ENCODE peak calls at places on chromosomes 13 and 19, in eight cellular contexts. P is tibial nerve; Z is neural progenitor cell; U is CD8-positive, alpha-beta T cell; Y is neuronal stem cell; V is psoas muscle; L is cardiac muscle cell; O is endodermal cell. S is an unnamed sample.
A peak's percentile ranks its signal among the peaks of the same experiment; 100 is the strongest.

GRCh38 chr19:33235269-33235995 is 9.8 kb upstream of the SLC7A10 start:
- DNase-seq in Z (peak; percentile 92), L (peak; percentile 85), U (peak; percentile 59), P (peak; percentile 92), O (peak; percentile 96), Y (peak; percentile 78), V (peak; percentile 87), S (peak; percentile 89)

GRCh38 chr13:65378943-65379519 is 1851.1 kb downstream of the PCDH9 start:
- DNase-seq in V (no peak), U (no peak), L (no peak), Z (peak; percentile 3), O (no peak), P (no peak), Y (no peak), S (no peak)

GRCh38 chr13:67619987-67620386 is 389.9 kb upstream of the PCDH9 start:
- DNase-seq in V (no peak), P (no peak), Y (no peak), O (no peak), L (no peak), U (no peak), Z (no peak), S (no peak)

GRCh38 chr19:32570081-32570785 is 10.8 kb upstream of the PDCD5 start:
- DNase-seq in V (peak; percentile 9), Z (peak; percentile 81), Y (peak; percentile 58), L (peak; percentile 59), O (peak; percentile 86), P (peak; percentile 36), U (peak; percentile 61), S (peak; percentile 72)

GRCh38 chr19:18464646-18465045 is 26.7 kb upstream of the ISYNA1 start:
- DNase-seq in P (peak; percentile 84), Y (no peak), L (no peak), Z (no peak), O (no peak), V (peak; percentile 87), U (no peak), S (no peak)

GRCh38 chr19:46131485-46132143 is 7.1 kb upstream of the IGFL3 start:
- DNase-seq in L (no peak), V (no peak), Y (no peak), P (no peak), U (no peak), Z (no peak), O (peak; percentile 60), S (no peak)

GRCh38 chr13:82698383-82698782 is 1183.9 kb downstream of the SLITRK1 start:
- DNase-seq in Y (no peak), V (no peak), P (no peak), Z (no peak), L (no peak), U (no peak), O (no peak), S (no peak)

GRCh38 chr19:38671654-38672053 is 24.2 kb downstream of the ACTN4 start:
- DNase-seq in V (peak; percentile 23), P (no peak), Y (no peak), L (no peak), O (no peak), U (no peak), Z (no peak), S (no peak)

GRCh38 chr19:18500820-18501219 is 21.1 kb downstream of the ELL start:
- DNase-seq in O (no peak), V (peak; percentile 72), L (no peak), U (no peak), P (no peak), Z (no peak), Y (no peak), S (no peak)

GRCh38 chr19:8640402-8641004 is 10.1 kb downstream of the NFILZ start:
- DNase-seq in O (no peak), Z (no peak), Y (no peak), V (peak; percentile 68), U (no peak), L (no peak), P (peak; percentile 38), S (no peak)

GRCh38 chr19:8641221-8641907 is 10.9 kb downstream of the NFILZ start:
- DNase-seq in Y (no peak), U (no peak), Z (no peak), O (no peak), V (no peak), P (no peak), L (no peak), S (no peak)

GRCh38 chr19:8635422-8635821 is 5.0 kb downstream of the NFILZ start:
- DNase-seq in P (no peak), Z (no peak), V (no peak), O (no peak), U (no peak), L (no peak), Y (no peak), S (no peak)

GRCh38 chr19:8639821-8640401 is 9.5 kb downstream of the NFILZ start:
- DNase-seq in V (no peak), Z (peak; percentile 57), Y (no peak), O (peak; percentile 80), U (no peak), P (no peak), L (no peak), S (no peak)

GRCh38 chr19:8638078-8638619 is 7.7 kb downstream of the NFILZ start:
- DNase-seq in L (no peak), Z (no peak), P (no peak), U (peak; percentile 21), Y (no peak), V (no peak), O (no peak), S (no peak)
- H3K4me1 ChIP-seq in L (no peaks in the 10 kb centered on the region), Z (peaks cover 5% of the 10 kb centered on the region), P (no peaks in the 10 kb centered on the region), U (peaks cover 7% of the 10 kb centered on the region), Y (no peaks in the 10 kb centered on the region), V (no peaks in the 10 kb centered on the region), O (no peaks in the 10 kb centered on the region), S (no peaks in the 10 kb centered on the region)

GRCh38 chr13:101916108-101916757 is 463.8 kb downstream of the ITGBL1 start:
- DNase-seq in U (no peak), Y (peak; percentile 56), Z (peak; percentile 84), O (peak; percentile 91), P (no peak), V (no peak), L (peak; percentile 63), S (peak; percentile 83)

GRCh38 chr13:101917833-101918755 is 465.6 kb downstream of the ITGBL1 start:
- DNase-seq in P (no peak), V (no peak), Y (no peak), Z (peak; percentile 40), O (peak; percentile 64), U (no peak), L (no peak), S (peak; percentile 56)

GRCh38 chr13:101915755-101916107 is 463.3 kb downstream of the ITGBL1 start:
- DNase-seq in Z (peak; percentile 6), U (no peak), Y (no peak), O (no peak), L (no peak), P (no peak), V (no peak), S (no peak)

GRCh38 chr13:101917475-101917810 is 465.0 kb downstream of the ITGBL1 start:
- DNase-seq in Z (peak; percentile 54), Y (no peak), O (peak; percentile 61), P (no peak), U (no peak), L (no peak), V (no peak), S (peak; percentile 16)

GRCh38 chr13:101916758-101917474 is 464.4 kb downstream of the ITGBL1 start:
- DNase-seq in Z (peak; percentile 40), P (no peak), V (no peak), U (no peak), L (peak; percentile 16), Y (no peak), O (peak; percentile 65), S (peak; percentile 23)
- H3K4me3 ChIP-seq in Z (peak overlapping the region; percentile 67), P (no peak overlapping the region), V (peak overlapping the region; percentile 38), U (no peak overlapping the region), L (peak overlapping the region; percentile 23), Y (peak overlapping the region; percentile 78), O (peak overlapping the region; percentile 68), S (peak overlapping the region; percentile 56)

GRCh38 chr19:17451820-17452219 is 3.4 kb upstream of the TMEM221 start:
- DNase-seq in Z (no peak), L (no peak), V (no peak), O (no peak), P (no peak), Y (no peak), U (no peak), S (no peak)
- H3K27me3 ChIP-seq in Z (peaks cover 68% of the 10 kb centered on the region), L (peaks cover 43% of the 10 kb centered on the region), V (peaks cover 64% of the 10 kb centered on the region), O (peaks cover 48% of the 10 kb centered on the region), P (peaks cover 56% of the 10 kb centered on the region), Y (peaks cover 33% of the 10 kb centered on the region), U (peaks cover 3% of the 10 kb centered on the region), S (peaks cover 41% of the 10 kb centered on the region)

GRCh38 chr19:1276620-1277007 is 1.3 kb downstream of the FAM174C start:
- DNase-seq in L (no peak), P (no peak), Z (no peak), V (no peak), O (no peak), Y (no peak), U (peak; percentile 59), S (no peak)
- H3K4me1 ChIP-seq in L (peaks cover 9% of the 10 kb centered on the region), P (peaks cover 38% of the 10 kb centered on the region), Z (peaks cover 26% of the 10 kb centered on the region), V (peaks cover 44% of the 10 kb centered on the region), O (peaks cover 10% of the 10 kb centered on the region), Y (peaks cover 14% of the 10 kb centered on the region), U (peaks cover 49% of the 10 kb centered on the region), S (peaks cover 9% of the 10 kb centered on the region)

DNA sequence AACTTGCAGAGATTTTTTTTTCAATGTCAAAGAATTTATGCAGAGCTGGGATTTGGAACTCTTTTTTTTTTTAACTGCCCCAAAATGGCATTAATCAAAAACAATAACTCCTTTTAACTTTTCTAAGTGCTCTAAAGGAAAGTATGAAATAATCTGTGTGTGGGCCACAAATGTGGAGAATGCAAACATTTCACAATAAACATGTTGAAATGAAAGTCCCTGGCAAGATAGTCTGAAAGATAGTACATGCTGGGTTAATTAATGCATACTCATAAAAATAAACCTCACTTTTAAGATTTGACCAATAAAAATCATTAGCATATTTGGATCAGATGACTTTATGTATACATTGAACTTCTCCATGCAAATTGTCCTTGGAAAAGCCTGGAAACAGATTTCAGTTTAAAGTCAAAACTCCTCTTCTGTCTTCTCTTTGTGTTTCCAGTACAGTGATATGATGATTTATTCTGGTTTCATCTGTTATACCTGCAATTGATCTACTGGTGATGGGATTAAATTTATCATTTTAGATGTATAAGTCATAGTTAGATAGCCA is 30.5 kb upstream of the ZNF536 start:
- DNase-seq in V (no peak), Z (no peak), P (no peak), Y (no peak), L (no peak), U (no peak), O (no peak), S (no peak)
- H3K4me3 ChIP-seq in V (no peak overlapping the region), Z (no peak overlapping the region), P (no peak overlapping the region), Y (no peak overlapping the region), L (no peak overlapping the region), U (no peak overlapping the region), O (no peak overlapping the region), S (no peak overlapping the region)

DNA sequence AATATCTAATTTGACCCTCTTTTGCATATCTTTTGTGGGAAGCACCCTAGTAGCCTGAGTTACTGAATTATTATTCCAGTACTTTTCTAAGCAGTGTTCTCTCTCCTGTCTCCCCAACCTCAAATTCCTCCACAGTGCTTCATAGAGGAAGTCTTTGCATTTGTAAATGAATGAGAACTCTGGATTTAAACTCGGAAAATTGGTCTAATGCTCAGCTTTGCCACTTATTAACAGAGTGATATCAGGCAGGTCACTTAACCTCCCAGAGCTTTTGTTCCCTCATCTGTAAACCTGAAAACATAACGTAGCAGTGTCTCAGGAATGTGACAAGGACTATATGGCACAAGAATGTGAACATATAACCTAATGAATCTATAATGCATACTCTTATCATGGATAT is 26.2 kb downstream of the FREM2 start:
- DNase-seq in O (no peak), Y (no peak), Z (no peak), U (no peak), P (no peak), L (no peak), V (no peak), S (no peak)
- H3K27me3 ChIP-seq in O (no peaks in the 10 kb centered on the region), Y (no peaks in the 10 kb centered on the region), Z (no peaks in the 10 kb centered on the region), U (no peaks in the 10 kb centered on the region), P (no peaks in the 10 kb centered on the region), L (no peaks in the 10 kb centered on the region), V (no peaks in the 10 kb centered on the region), S (no peaks in the 10 kb centered on the region)